ENCODE peak calls at places on chromosomes 7 and 10, in seven cellular contexts. M, E, L, Q, O, Z and W are unnamed samples.

GRCh38 chr10:100939763-100940344 is 27.1 kb downstream of the SLF2 start:
- DNase-seq in M (no peak), E (no peak), L (no peak), Q (no peak), O (no peak), Z (no peak), W (no peak)

GRCh38 chr10:16117305-16117695 is 257.0 kb upstream of the MINDY3 start:
- DNase-seq in M (no peak), E (no peak), L (no peak), Q (no peak), O (no peak), Z (no peak), W (no peak)

GRCh38 chr7:17183630-17184328 is 114.7 kb upstream of the AHR start:
- DNase-seq in M (no peak), E (no peak), L (no peak), Q (no peak), O (peak), Z (no peak), W (peak)

GRCh38 chr10:63767512-63767911 is 246.3 kb downstream of the REEP3 start:
- DNase-seq in M (no peak), E (no peak), L (peak), Q (no peak), O (peak), Z (no peak), W (no peak)

GRCh38 chr10:43218206-43218950 is 48.5 kb downstream of the RASGEF1A start:
- DNase-seq in M (peak), E (no peak), L (peak), Q (peak), O (no peak), Z (no peak), W (peak)

GRCh38 chr10:29862926-29863614 is 196.3 kb downstream of the JCAD start:
- DNase-seq in M (no peak), E (no peak), L (peak), Q (no peak), O (no peak), Z (no peak), W (peak)

GRCh38 chr7:138120140-138120827 is 44.0 kb downstream of the AKR1D1 start:
- DNase-seq in M (no peak), E (no peak), L (no peak), Q (no peak), O (no peak), Z (no peak), W (no peak)

GRCh38 chr7:75054744-75055527 is 18.7 kb downstream of the RCC1L start:
- DNase-seq in M (peak), E (no peak), L (no peak), Q (no peak), O (no peak), Z (no peak), W (no peak)

GRCh38 chr10:126016156-126016805 is 119.9 kb downstream of the FANK1 start:
- DNase-seq in M (no peak), E (no peak), L (peak), Q (no peak), O (no peak), Z (no peak), W (no peak)

GRCh38 chr10:104612577-104613205 is 28.4 kb upstream of the SORCS3 start:
- DNase-seq in M (no peak), E (no peak), L (no peak), Q (no peak), O (no peak), Z (no peak), W (no peak)
- TF ChIP-seq CTCF in M (no peak), E (no peak), L (no peak), Q (no peak), O (peak), Z (no peak), W (no peak)

GRCh38 chr10:49379596-49380410 is 16.1 kb downstream of the DRGX start:
- DNase-seq in M (no peak), E (no peak), L (no peak), Q (no peak), O (no peak), Z (no peak), W (no peak)
- TF ChIP-seq CTCF in M (no peak), E (peak), L (no peak), Q (no peak), O (no peak), Z (peak), W (no peak)

DNA sequence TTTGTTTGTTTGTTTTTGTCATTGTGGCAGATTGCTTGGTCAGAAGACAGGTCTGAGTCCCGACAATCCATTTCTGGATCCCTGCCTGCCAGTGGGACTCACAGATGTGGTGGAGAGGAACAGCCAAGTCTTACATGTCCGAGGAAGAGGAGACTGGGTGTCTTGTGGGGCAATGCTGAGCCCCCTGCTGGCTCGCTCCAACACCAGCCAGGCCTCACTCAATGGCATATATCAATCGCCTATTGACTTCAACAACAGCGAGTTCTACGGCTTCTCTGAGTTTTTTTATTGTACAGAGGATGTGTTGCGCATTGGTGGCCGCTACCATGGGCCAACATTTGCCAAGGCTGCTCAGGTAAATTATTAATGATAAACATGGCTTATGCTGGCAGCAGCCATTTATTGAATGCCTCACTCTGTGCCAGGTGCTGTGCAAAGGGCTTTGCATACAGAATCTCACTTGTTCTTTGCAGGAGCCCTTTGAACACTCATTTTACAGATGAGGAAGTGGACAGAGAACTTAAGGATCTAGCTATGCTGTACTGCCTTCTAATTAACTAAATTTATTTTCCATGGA is 33.3 kb downstream of the COX15 start:
- DNase-seq in M (no peak), E (no peak), L (no peak), Q (no peak), O (no peak), Z (no peak), W (no peak)
- TF ChIP-seq CTCF in M (no peak), E (no peak), L (no peak), Q (peak), O (peak), Z (peak), W (no peak)

DNA sequence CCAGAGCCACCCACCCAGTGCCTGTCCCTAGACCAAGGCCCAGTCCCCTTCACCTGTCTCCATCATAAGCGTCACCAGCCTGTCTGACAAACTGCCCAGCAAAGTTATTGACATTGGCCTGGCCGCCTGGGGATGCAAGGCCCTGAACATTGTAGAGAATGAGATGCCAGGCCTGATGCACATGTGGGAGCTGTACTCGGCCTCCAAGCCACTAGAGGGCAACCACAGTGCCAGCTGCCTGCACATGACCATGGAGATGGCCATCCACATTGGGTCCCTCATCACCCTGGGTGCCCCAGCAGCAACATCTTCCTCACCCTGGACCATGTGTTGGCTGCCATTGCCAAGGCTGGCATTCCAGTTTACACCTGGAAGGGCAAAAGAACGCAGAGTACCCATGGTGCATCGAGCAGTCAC is 63.7 kb upstream of the ANTXRL start:
- DNase-seq in M (peak), E (peak), L (no peak), Q (no peak), O (no peak), Z (no peak), W (no peak)
- TF ChIP-seq CTCF in M (no peak), E (peak), L (no peak), Q (peak), O (peak), Z (no peak), W (no peak)

GRCh38 chr7:150957119-150958020 is 20.8 kb downstream of the KCNH2 start:
- DNase-seq in M (no peak), E (no peak), L (no peak), Q (no peak), O (no peak), Z (no peak), W (no peak)

GRCh38 chr7:150954986-150955518 is 23.1 kb downstream of the KCNH2 start:
- DNase-seq in M (no peak), E (no peak), L (no peak), Q (no peak), O (no peak), Z (no peak), W (no peak)

GRCh38 chr7:150954201-150954985 is 23.7 kb downstream of the KCNH2 start:
- DNase-seq in M (no peak), E (no peak), L (no peak), Q (no peak), O (no peak), Z (no peak), W (no peak)

GRCh38 chr7:150956395-150957118 is 21.6 kb downstream of the KCNH2 start:
- DNase-seq in M (no peak), E (no peak), L (no peak), Q (no peak), O (no peak), Z (no peak), W (no peak)

DNA sequence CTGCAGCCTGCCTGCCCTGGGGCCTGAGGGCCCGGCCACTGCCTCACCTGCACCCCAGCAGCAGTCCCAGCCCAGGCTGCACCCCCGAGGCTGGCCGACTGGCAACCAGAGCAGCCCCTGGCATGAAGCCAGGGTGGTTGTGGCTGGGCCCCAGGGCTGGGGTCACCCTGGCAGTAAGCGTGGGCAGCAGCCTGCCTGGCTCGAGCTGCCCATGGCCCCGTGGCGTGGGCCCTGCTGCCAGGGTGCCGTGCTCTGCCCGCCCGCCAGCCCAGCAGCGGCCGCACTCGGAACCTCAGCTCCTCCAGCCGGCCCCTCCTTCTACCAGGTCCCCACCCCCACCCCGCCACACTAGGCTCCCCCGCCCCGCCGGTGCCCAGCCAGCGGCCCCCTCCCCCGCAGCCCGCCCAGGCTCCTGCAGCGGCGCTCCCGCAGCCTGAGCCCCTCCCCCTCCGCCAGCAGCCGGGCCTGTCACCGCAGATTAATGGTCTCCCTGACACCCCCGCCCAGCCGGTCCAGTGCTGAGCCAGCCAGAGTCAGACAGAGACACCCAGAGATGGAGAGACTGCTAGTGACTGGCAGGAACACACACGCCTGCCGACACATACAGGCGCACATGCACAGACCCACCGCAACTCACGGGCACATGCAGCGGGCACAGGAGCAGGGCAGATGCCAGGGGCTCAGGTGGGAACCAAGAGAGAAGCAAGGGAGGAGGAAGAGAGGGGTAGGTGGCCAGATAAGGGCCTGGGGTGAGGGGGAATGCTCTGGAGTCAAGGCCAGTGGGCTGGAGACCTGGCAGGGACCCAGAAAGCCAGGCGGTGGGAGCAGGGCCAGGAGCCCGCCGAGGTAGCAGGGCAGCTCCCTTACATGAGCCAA is 22.4 kb downstream of the KCNH2 start:
- DNase-seq in M (no peak), E (no peak), L (no peak), Q (no peak), O (no peak), Z (no peak), W (no peak)
- TF ChIP-seq CTCF in M (no peak), E (no peak), L (no peak), Q (no peak), O (no peak), Z (no peak), W (no peak)

DNA sequence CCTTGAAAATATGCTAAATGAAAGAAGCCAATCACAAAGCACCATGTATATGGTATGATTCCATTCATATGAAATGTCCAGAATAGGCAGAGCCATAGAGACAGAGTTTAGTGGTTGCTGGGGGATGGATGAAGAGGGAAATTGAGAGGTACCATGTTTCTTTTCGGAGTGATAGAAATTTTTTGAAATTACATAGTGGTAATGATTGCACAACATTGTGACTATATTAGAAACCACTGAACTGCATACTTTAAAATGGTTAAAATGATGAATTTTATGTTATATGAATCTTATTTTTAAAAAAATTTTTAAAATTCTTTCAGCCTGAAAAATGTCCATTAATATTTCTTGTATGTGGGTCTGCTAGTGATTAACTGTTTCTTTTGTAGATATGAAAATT is 26.1 kb downstream of the DNAJC9 start:
- DNase-seq in M (no peak), E (no peak), L (no peak), Q (no peak), O (no peak), Z (no peak), W (no peak)
- TF ChIP-seq CTCF in M (no peak), E (no peak), L (no peak), Q (no peak), O (no peak), Z (no peak), W (no peak)

GRCh38 chr10:87861953-87862643 is 1.2 kb downstream of the KLLN start:
- DNase-seq in M (peak), E (peak), L (peak), Q (peak), O (peak), Z (peak), W (peak)
- TF ChIP-seq CTCF in M (no peak), E (no peak), L (no peak), Q (no peak), O (no peak), Z (no peak), W (no peak)

DNA sequence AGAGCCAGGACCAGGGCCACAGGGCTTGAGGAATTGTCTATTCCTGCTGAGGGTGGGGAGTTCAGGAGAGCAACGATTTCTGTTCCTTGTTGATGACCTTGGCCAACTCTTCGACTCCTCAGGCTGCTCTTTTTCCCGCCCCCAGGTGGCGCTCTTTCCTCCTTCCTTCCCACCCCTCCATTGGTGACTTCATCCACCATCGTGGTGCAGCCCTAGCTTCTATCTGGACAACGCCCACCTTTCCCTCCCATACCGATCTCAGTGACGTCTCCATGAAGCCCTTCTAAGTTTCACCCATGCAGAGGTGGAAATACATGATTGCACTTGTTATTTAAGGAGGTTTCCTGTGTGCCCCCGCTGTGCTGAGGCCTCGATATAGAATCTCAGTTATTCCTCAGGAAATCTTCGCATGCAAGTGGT is 22.1 kb upstream of the CARD11 start:
- DNase-seq in M (no peak), E (no peak), L (peak), Q (no peak), O (peak), Z (peak), W (no peak)
- TF ChIP-seq CTCF in M (peak), E (peak), L (peak), Q (peak), O (peak), Z (peak), W (peak)

GRCh38 chr10:2993636-2994035 is 73.7 kb upstream of the PFKP start:
- DNase-seq in M (no peak), E (no peak), L (no peak), Q (no peak), O (no peak), Z (no peak), W (no peak)

GRCh38 chr10:2989292-2989947 is 77.9 kb upstream of the PFKP start:
- DNase-seq in M (no peak), E (no peak), L (no peak), Q (no peak), O (peak), Z (no peak), W (no peak)

GRCh38 chr10:2994562-2994961 is 72.8 kb upstream of the PFKP start:
- DNase-seq in M (no peak), E (no peak), L (no peak), Q (no peak), O (no peak), Z (no peak), W (peak)

GRCh38 chr10:2990764-2991163 is 76.6 kb upstream of the PFKP start:
- DNase-seq in M (no peak), E (no peak), L (no peak), Q (no peak), O (peak), Z (no peak), W (no peak)

DNA sequence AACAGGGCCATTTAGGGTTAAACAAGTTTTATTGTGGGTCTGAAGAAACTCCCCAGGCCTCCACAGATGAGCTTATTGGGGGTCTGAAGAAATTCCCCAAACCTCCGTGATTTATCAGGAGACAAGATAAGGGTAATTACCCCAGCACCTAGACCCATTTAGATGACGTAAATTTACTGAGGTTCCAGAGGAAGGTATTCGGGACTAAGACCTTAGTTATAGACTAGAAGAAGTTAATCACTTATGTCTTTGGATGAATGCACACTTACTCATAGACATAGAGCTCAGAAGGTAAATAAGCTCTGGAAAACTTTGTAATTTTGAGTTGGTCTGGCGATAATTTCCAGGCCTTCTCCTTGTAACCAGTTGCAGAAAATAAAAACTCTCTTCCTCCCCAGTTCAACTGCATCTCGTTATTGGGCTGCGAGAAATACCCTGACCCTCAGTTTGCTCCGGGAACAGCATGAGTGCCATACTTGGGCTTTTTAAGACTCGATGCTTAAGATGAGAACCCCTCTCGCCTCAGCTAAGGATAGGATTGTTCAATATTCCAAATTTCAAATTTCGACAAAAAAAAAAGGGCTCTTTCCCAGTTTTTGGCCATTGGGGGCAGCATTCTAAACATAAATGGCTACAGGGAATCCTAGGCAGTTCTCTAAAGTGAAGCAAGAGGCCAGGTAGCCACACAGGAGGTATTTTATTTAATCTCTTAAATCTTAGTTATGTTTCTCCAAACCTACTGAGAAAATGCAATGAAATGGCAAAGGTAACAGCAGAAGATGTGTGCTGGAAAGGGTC is 74.7 kb upstream of the PFKP start:
- DNase-seq in M (no peak), E (no peak), L (no peak), Q (no peak), O (no peak), Z (no peak), W (no peak)
- TF ChIP-seq CTCF in M (no peak), E (no peak), L (peak), Q (no peak), O (peak), Z (peak), W (peak)